ENCODE peak calls at places on chromosomes 11 and 22, in eight cellular contexts. W is right cardiac atrium; T is neuronal stem cell; C is CD8-positive, alpha-beta T cell; D is H7; J is lower leg skin; G is HFF-Myc; B is pancreas. K is an unnamed sample.

GRCh38 chr11:64764753-64765152 is 5.0 kb upstream of the PYGM start:
- DNase-seq in W (peak), T (no peak), C (no peak), D (no peak), J (no peak), G (no peak), B (no peak), K (no peak)

GRCh38 chr11:4183410-4184057 is 88.9 kb downstream of the RRM1 start:
- DNase-seq in W (no peak), T (no peak), C (no peak), D (no peak), J (no peak), G (no peak), B (no peak), K (no peak)

GRCh38 chr22:50064453-50064852 is 6.4 kb upstream of the TTLL8 start:
- DNase-seq in W (no peak), T (no peak), C (no peak), D (peak), J (no peak), G (no peak), B (no peak), K (no peak)

GRCh38 chr11:61028135-61028729 is 56.8 kb downstream of the CD6 start:
- DNase-seq in W (no peak), T (no peak), C (peak), D (no peak), J (no peak), G (no peak), B (no peak), K (no peak)

GRCh38 chr11:72203163-72203562 is 11.2 kb downstream of the FOLR1 start:
- DNase-seq in W (no peak), T (no peak), C (no peak), D (no peak), J (no peak), G (no peak), B (no peak), K (no peak)

GRCh38 chr22:41445171-41446056 is 1.2 kb downstream of the TOB2 start:
- DNase-seq in W (peak), T (peak), C (peak), D (peak), J (peak), G (no peak), B (peak), K (peak)

GRCh38 chr11:124194696-124195418 is 11.7 kb downstream of the OR10D3 start:
- DNase-seq in W (peak), T (peak), C (peak), D (peak), J (peak), G (peak), B (peak), K (peak)

GRCh38 chr11:133987221-133987620 is 30.5 kb upstream of the IGSF9B start:
- DNase-seq in W (peak), T (no peak), C (no peak), D (no peak), J (no peak), G (no peak), B (no peak), K (no peak)

GRCh38 chr22:44192098-44192810 is 11.5 kb downstream of the PARVG start:
- DNase-seq in W (peak), T (no peak), C (peak), D (peak), J (no peak), G (no peak), B (no peak), K (peak)

GRCh38 chr11:19442554-19442910 is 201.8 kb upstream of the E2F8 start:
- DNase-seq in W (no peak), T (no peak), C (no peak), D (no peak), J (no peak), G (no peak), B (no peak), K (no peak)

GRCh38 chr11:43879789-43880639 is 617 bp upstream of the ALKBH3 start:
- DNase-seq in W (no peak), T (no peak), C (no peak), D (no peak), J (no peak), G (no peak), B (no peak), K (no peak)

GRCh38 chr11:69215784-69216415 is 60.2 kb downstream of the SMIM38 start:
- DNase-seq in W (no peak), T (no peak), C (no peak), D (no peak), J (peak), G (no peak), B (peak), K (no peak)

GRCh38 chr11:104997288-104997687 is 25.7 kb downstream of the CASP5 start:
- DNase-seq in W (no peak), T (no peak), C (no peak), D (no peak), J (no peak), G (no peak), B (no peak), K (no peak)

GRCh38 chr11:67276821-67277230 is 10.6 kb downstream of the GRK2 start:
- DNase-seq in W (peak), T (no peak), C (peak), D (peak), J (no peak), G (no peak), B (no peak), K (peak)

GRCh38 chr11:44252999-44253602 is 56.8 kb downstream of the ALX4 start:
- DNase-seq in W (no peak), T (no peak), C (no peak), D (no peak), J (no peak), G (no peak), B (no peak), K (no peak)

GRCh38 chr11:23112987-23113886 is 253.0 kb upstream of the CCDC179 start:
- DNase-seq in W (no peak), T (peak), C (no peak), D (peak), J (no peak), G (peak), B (peak), K (peak)

GRCh38 chr11:70141490-70142014 is 61.5 kb upstream of the FADD start:
- DNase-seq in W (no peak), T (peak), C (no peak), D (peak), J (no peak), G (no peak), B (no peak), K (no peak)

GRCh38 chr11:105100206-105100605 is 39.4 kb downstream of the CARD18 start:
- DNase-seq in W (no peak), T (no peak), C (no peak), D (no peak), J (no peak), G (no peak), B (no peak), K (no peak)

GRCh38 chr11:126585388-126586302 is 230.2 kb downstream of the ST3GAL4 start:
- DNase-seq in W (peak), T (no peak), C (no peak), D (peak), J (peak), G (peak), B (peak), K (no peak)

GRCh38 chr22:41092847-41093371 is 517 bp downstream of the EP300 start:
- DNase-seq in W (peak), T (no peak), C (peak), D (no peak), J (no peak), G (no peak), B (peak), K (no peak)

GRCh38 chr11:72584293-72584921 is 89.8 kb downstream of the PDE2A start:
- DNase-seq in W (peak), T (no peak), C (peak), D (peak), J (peak), G (no peak), B (peak), K (no peak)

GRCh38 chr11:112837162-112837826 is 123.9 kb upstream of the NCAM1 start:
- DNase-seq in W (peak), T (no peak), C (no peak), D (peak), J (no peak), G (no peak), B (no peak), K (no peak)

GRCh38 chr11:66224226-66224850 is 44.1 kb upstream of the RAB1B start:
- DNase-seq in W (no peak), T (no peak), C (no peak), D (no peak), J (no peak), G (no peak), B (no peak), K (no peak)

GRCh38 chr11:121741954-121742361 is 289.2 kb upstream of the SORL1-AS1 start:
- DNase-seq in W (peak), T (no peak), C (no peak), D (no peak), J (peak), G (no peak), B (no peak), K (no peak)

GRCh38 chr22:21796863-21797262 is 61.3 kb upstream of the YPEL1 start:
- DNase-seq in W (no peak), T (no peak), C (no peak), D (no peak), J (no peak), G (no peak), B (peak), K (no peak)

GRCh38 chr22:40121463-40121862 is 56.3 kb upstream of the TNRC6B start:
- DNase-seq in W (no peak), T (no peak), C (peak), D (no peak), J (no peak), G (no peak), B (no peak), K (peak)

GRCh38 chr11:116078101-116078561 is 573.9 kb upstream of the CADM1 start:
- DNase-seq in W (no peak), T (peak), C (no peak), D (peak), J (no peak), G (no peak), B (no peak), K (no peak)

GRCh38 chr11:27290261-27290660 is 72.8 kb downstream of the CCDC34 start:
- DNase-seq in W (no peak), T (no peak), C (no peak), D (no peak), J (peak), G (no peak), B (no peak), K (no peak)

GRCh38 chr11:119935341-119935925 is 202.5 kb downstream of the TRIM29 start:
- DNase-seq in W (no peak), T (no peak), C (no peak), D (no peak), J (no peak), G (no peak), B (no peak), K (no peak)

GRCh38 chr11:69930081-69931059 is 111.2 kb upstream of the FGF3 start:
- DNase-seq in W (no peak), T (no peak), C (no peak), D (no peak), J (no peak), G (no peak), B (no peak), K (no peak)

GRCh38 chr22:50276143-50276542 is 6.0 kb upstream of the MAPK11 start:
- DNase-seq in W (peak), T (no peak), C (peak), D (peak), J (no peak), G (no peak), B (peak), K (peak)

GRCh38 chr11:78860720-78861422 is 286.2 kb upstream of the NARS2 start:
- DNase-seq in W (peak), T (peak), C (no peak), D (no peak), J (no peak), G (no peak), B (no peak), K (peak)

GRCh38 chr11:88158081-88158480 is 17.2 kb downstream of the RAB38 start:
- DNase-seq in W (no peak), T (no peak), C (no peak), D (no peak), J (no peak), G (no peak), B (no peak), K (no peak)

GRCh38 chr22:23381661-23382427 is 198.2 kb downstream of the IGLL1 start:
- DNase-seq in W (no peak), T (no peak), C (no peak), D (peak), J (no peak), G (no peak), B (no peak), K (no peak)

GRCh38 chr11:8262552-8263108 is 1.0 kb downstream of the LMO1 start:
- DNase-seq in W (peak), T (peak), C (no peak), D (peak), J (no peak), G (no peak), B (no peak), K (no peak)

GRCh38 chr11:126113515-126113957 is 50.9 kb upstream of the CDON start:
- DNase-seq in W (peak), T (no peak), C (no peak), D (no peak), J (peak), G (peak), B (peak), K (no peak)

GRCh38 chr11:18361154-18361553 is 33.2 kb upstream of the LDHA start:
- DNase-seq in W (no peak), T (no peak), C (no peak), D (no peak), J (no peak), G (no peak), B (no peak), K (no peak)

GRCh38 chr11:129143335-129143734 is 48.8 kb downstream of the ARHGAP32 start:
- DNase-seq in W (peak), T (peak), C (no peak), D (no peak), J (peak), G (peak), B (peak), K (no peak)

GRCh38 chr22:36507518-36508010 is 724 bp upstream of the FOXRED2 start:
- DNase-seq in W (no peak), T (no peak), C (no peak), D (no peak), J (no peak), G (no peak), B (no peak), K (no peak)
- H3K4me3 ChIP-seq in W (peak), T (no peak), C (peak), D (no peak), J (no peak), G (no peak), B (no peak), K (peak)

GRCh38 chr22:35861451-35861850 is 143.8 kb downstream of the APOL5 start:
- DNase-seq in W (no peak), T (no peak), C (no peak), D (no peak), J (no peak), G (no peak), B (no peak), K (no peak)
- H3K4me3 ChIP-seq in W (no peak), T (no peak), C (no peak), D (no peak), J (no peak), G (no peak), B (no peak), K (no peak)

DNA sequence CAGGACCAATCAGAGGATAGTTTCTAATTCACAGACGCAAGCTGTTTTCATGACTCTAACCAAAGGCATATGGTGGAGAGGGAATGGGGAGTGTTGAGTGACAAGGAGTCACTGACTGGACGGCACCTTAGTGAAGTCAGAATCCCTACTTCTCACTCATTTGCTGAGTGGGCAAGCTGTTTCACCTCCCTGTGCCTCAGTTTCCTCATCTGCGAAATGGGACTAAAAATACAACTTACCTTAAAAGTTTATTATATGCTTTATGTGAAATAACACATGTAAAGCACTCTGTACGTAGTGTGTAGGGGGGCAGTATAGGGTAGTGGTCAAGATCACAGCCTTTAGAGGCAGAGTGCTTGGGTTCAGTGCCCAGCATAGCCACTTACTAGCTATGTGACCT is 90.0 kb downstream of the TRAF6 start:
- DNase-seq in W (no peak), T (no peak), C (no peak), D (no peak), J (no peak), G (no peak), B (no peak), K (no peak)
- H3K4me3 ChIP-seq in W (no peak), T (no peak), C (no peak), D (no peak), J (no peak), G (no peak), B (no peak), K (no peak)

GRCh38 chr11:86876716-86877234 is 76.4 kb downstream of the PRSS23 start:
- DNase-seq in W (no peak), T (no peak), C (no peak), D (peak), J (no peak), G (no peak), B (no peak), K (no peak)
- H3K4me3 ChIP-seq in W (no peak), T (no peak), C (no peak), D (no peak), J (no peak), G (no peak), B (no peak), K (no peak)

GRCh38 chr11:96388891-96389603 is 665 bp downstream of the CCDC82 start:
- DNase-seq in W (no peak), T (no peak), C (no peak), D (peak), J (no peak), G (no peak), B (no peak), K (no peak)

GRCh38 chr11:96389604-96390402 is at the start of the genes CCDC82 and JRKL:
- DNase-seq in W (peak), T (peak), C (peak), D (peak), J (peak), G (peak), B (peak), K (peak)

GRCh38 chr11:96393753-96394348 is 4.0 kb downstream of the JRKL start:
- DNase-seq in W (no peak), T (no peak), C (no peak), D (peak), J (no peak), G (peak), B (no peak), K (peak)

GRCh38 chr11:96391698-96392307 is 2.0 kb downstream of the JRKL start:
- DNase-seq in W (no peak), T (no peak), C (no peak), D (no peak), J (no peak), G (no peak), B (no peak), K (no peak)

GRCh38 chr11:96390403-96390830 is 604 bp downstream of the JRKL start:
- DNase-seq in W (no peak), T (no peak), C (no peak), D (no peak), J (no peak), G (no peak), B (no peak), K (no peak)
- H3K4me3 ChIP-seq in W (peak), T (peak), C (peak), D (peak), J (peak), G (peak), B (peak), K (peak)

DNA sequence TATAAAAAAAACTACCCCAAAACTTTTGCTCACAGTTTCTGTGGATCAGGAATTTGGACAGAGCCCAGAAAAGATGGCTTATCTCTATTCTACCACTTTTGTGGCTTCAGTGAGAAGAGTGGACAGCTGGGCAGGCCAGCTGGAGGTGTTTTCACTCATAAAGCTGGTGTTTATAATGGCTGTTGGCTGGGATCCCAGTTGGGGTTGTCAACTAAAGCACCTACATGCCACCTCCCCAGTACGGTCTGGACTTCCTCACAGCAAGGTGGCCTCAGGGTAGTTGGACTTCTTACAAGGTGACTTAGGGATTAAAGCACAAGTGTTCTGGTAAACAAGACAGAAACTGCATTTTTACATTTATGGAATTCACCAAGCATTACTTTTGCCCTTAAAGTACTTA is 171.0 kb downstream of the NELL1 start:
- DNase-seq in W (no peak), T (no peak), C (no peak), D (no peak), J (no peak), G (no peak), B (no peak), K (no peak)
- H3K4me3 ChIP-seq in W (no peak), T (no peak), C (no peak), D (no peak), J (no peak), G (no peak), B (no peak), K (no peak)